ENCODE peak calls at places on chromosome 17, in eight cellular contexts. One of them, this sample, is unnamed.

GRCh38 chr17:376936-377863 is 24.6 kb upstream of the RPH3AL start:
- DNase-seq in stomach: no peak
- DNase-seq in endodermal cell: no peak
- DNase-seq in dorsolateral prefrontal cortex: no peak
- DNase-seq in ovary: no peak
- DNase-seq in IMR-90: peak; percentile 14
- DNase-seq in heart left ventricle: peak; percentile 66
- DNase-seq in astrocyte of the spinal cord: no peak
- DNase-seq in this sample: no peak

GRCh38 chr17:81814748-81815645 is 11.0 kb downstream of the GCGR start:
- DNase-seq in astrocyte of the spinal cord: no peak
- DNase-seq in IMR-90: no peak
- DNase-seq in stomach: no peak
- DNase-seq in dorsolateral prefrontal cortex: no peak
- DNase-seq in endodermal cell: no peak
- DNase-seq in heart left ventricle: no peak
- DNase-seq in ovary: no peak
- DNase-seq in this sample: no peak

GRCh38 chr17:17822189-17822978 is 14.4 kb downstream of the SREBF1 start:
- DNase-seq in heart left ventricle: peak; percentile 84
- DNase-seq in astrocyte of the spinal cord: peak; percentile 91
- DNase-seq in ovary: peak; percentile 75
- DNase-seq in dorsolateral prefrontal cortex: peak; percentile 93
- DNase-seq in stomach: peak; percentile 68
- DNase-seq in IMR-90: peak; percentile 87
- DNase-seq in endodermal cell: no peak
- DNase-seq in this sample: no peak

GRCh38 chr17:47239663-47240374 is 13.8 kb upstream of the ITGB3 start:
- DNase-seq in IMR-90: peak; percentile 98
- DNase-seq in astrocyte of the spinal cord: peak; percentile 95
- DNase-seq in ovary: peak; percentile 58
- DNase-seq in endodermal cell: no peak
- DNase-seq in heart left ventricle: peak; percentile 81
- DNase-seq in dorsolateral prefrontal cortex: no peak
- DNase-seq in stomach: peak; percentile 50
- DNase-seq in this sample: peak; percentile 92

GRCh38 chr17:5035356-5035755 is at the start of gene SLC52A1:
- DNase-seq in stomach: no peak
- DNase-seq in ovary: no peak
- DNase-seq in heart left ventricle: no peak
- DNase-seq in IMR-90: no peak
- DNase-seq in dorsolateral prefrontal cortex: no peak
- DNase-seq in astrocyte of the spinal cord: no peak
- DNase-seq in endodermal cell: peak; percentile 81
- DNase-seq in this sample: peak; percentile 43

GRCh38 chr17:17740627-17741237 is 59.5 kb downstream of the RAI1 start:
- DNase-seq in astrocyte of the spinal cord: peak; percentile 31
- DNase-seq in IMR-90: no peak
- DNase-seq in stomach: no peak
- DNase-seq in dorsolateral prefrontal cortex: no peak
- DNase-seq in endodermal cell: peak; percentile 77
- DNase-seq in ovary: peak; percentile 57
- DNase-seq in heart left ventricle: no peak
- DNase-seq in this sample: peak; percentile 52

GRCh38 chr17:17675925-17676534 is 5.2 kb upstream of the RAI1 start:
- DNase-seq in dorsolateral prefrontal cortex: no peak
- DNase-seq in stomach: no peak
- DNase-seq in IMR-90: peak; percentile 52
- DNase-seq in ovary: no peak
- DNase-seq in endodermal cell: peak; percentile 72
- DNase-seq in heart left ventricle: no peak
- DNase-seq in astrocyte of the spinal cord: no peak
- DNase-seq in this sample: peak; percentile 96

GRCh38 chr17:75315541-75316243 is 26.5 kb upstream of the SLC25A19 start:
- DNase-seq in heart left ventricle: no peak
- DNase-seq in dorsolateral prefrontal cortex: no peak
- DNase-seq in IMR-90: peak; percentile 47
- DNase-seq in stomach: no peak
- DNase-seq in astrocyte of the spinal cord: no peak
- DNase-seq in ovary: no peak
- DNase-seq in endodermal cell: no peak
- DNase-seq in this sample: no peak

GRCh38 chr17:52030096-52030495 is 128.4 kb downstream of the CA10 start:
- DNase-seq in endodermal cell: no peak
- DNase-seq in IMR-90: no peak
- DNase-seq in dorsolateral prefrontal cortex: no peak
- DNase-seq in heart left ventricle: no peak
- DNase-seq in stomach: no peak
- DNase-seq in astrocyte of the spinal cord: no peak
- DNase-seq in ovary: no peak
- DNase-seq in this sample: no peak

GRCh38 chr17:77178050-77178449 is 37.3 kb downstream of the SEC14L1 start:
- DNase-seq in heart left ventricle: no peak
- DNase-seq in dorsolateral prefrontal cortex: no peak
- DNase-seq in ovary: no peak
- DNase-seq in IMR-90: no peak
- DNase-seq in endodermal cell: no peak
- DNase-seq in astrocyte of the spinal cord: no peak
- DNase-seq in stomach: no peak
- DNase-seq in this sample: no peak

GRCh38 chr17:16920628-16921020 is 51.3 kb downstream of the TNFRSF13B start:
- DNase-seq in ovary: no peak
- DNase-seq in endodermal cell: peak; percentile 43
- DNase-seq in astrocyte of the spinal cord: no peak
- DNase-seq in IMR-90: no peak
- DNase-seq in heart left ventricle: no peak
- DNase-seq in dorsolateral prefrontal cortex: peak; percentile 15
- DNase-seq in stomach: no peak
- DNase-seq in this sample: no peak

GRCh38 chr17:78655251-78655940 is 78.2 kb upstream of the DNAH17 start:
- DNase-seq in endodermal cell: peak; percentile 33
- DNase-seq in IMR-90: no peak
- DNase-seq in stomach: no peak
- DNase-seq in dorsolateral prefrontal cortex: no peak
- DNase-seq in ovary: no peak
- DNase-seq in astrocyte of the spinal cord: no peak
- DNase-seq in heart left ventricle: no peak
- DNase-seq in this sample: no peak

GRCh38 chr17:45973099-45973838 is 25.8 kb upstream of the STH start:
- DNase-seq in stomach: peak; percentile 76
- DNase-seq in heart left ventricle: no peak
- DNase-seq in ovary: no peak
- DNase-seq in endodermal cell: no peak
- DNase-seq in IMR-90: no peak
- DNase-seq in astrocyte of the spinal cord: no peak
- DNase-seq in dorsolateral prefrontal cortex: no peak
- DNase-seq in this sample: peak; percentile 73

GRCh38 chr17:36885761-36886365 is 51.4 kb upstream of the LHX1 start:
- DNase-seq in ovary: no peak
- DNase-seq in IMR-90: no peak
- DNase-seq in heart left ventricle: no peak
- DNase-seq in dorsolateral prefrontal cortex: no peak
- DNase-seq in stomach: no peak
- DNase-seq in astrocyte of the spinal cord: no peak
- DNase-seq in endodermal cell: no peak
- DNase-seq in this sample: no peak

DNA sequence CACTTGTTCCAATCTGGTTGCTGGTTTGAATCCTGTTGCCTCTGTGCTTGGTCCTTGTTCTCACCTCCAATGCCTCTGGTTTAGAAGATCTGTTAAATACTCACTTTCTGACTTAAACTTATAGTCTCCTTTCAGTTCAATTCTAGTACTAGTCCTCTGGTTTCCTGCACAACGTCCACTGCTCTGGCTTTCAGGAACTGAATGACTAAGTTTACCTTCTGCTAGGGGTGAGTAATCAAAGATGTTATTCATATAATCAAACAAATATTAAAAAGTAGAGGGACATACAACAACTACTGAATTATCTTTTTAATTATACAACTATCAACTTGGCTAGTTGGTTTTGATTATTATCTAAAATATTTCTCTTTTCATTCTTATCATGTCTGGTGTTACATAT is 496.4 kb upstream of the TOM1L1 start:
- DNase-seq in heart left ventricle: no peak
- DNase-seq in dorsolateral prefrontal cortex: no peak
- DNase-seq in astrocyte of the spinal cord: no peak
- DNase-seq in stomach: no peak
- DNase-seq in endodermal cell: no peak
- DNase-seq in ovary: no peak
- DNase-seq in IMR-90: no peak
- DNase-seq in this sample: peak; percentile 27
- H3K4me3 ChIP-seq in heart left ventricle: no peak overlapping the region
- H3K4me3 ChIP-seq in dorsolateral prefrontal cortex: no peak overlapping the region
- H3K4me3 ChIP-seq in astrocyte of the spinal cord: no peak overlapping the region
- H3K4me3 ChIP-seq in stomach: no peak overlapping the region
- H3K4me3 ChIP-seq in endodermal cell: no peak overlapping the region
- H3K4me3 ChIP-seq in ovary: no peak overlapping the region
- H3K4me3 ChIP-seq in IMR-90: no peak overlapping the region
- H3K4me3 ChIP-seq in this sample: no peak overlapping the region

GRCh38 chr17:68662037-68662432 is 60.9 kb upstream of the FAM20A start:
- DNase-seq in dorsolateral prefrontal cortex: no peak
- DNase-seq in IMR-90: no peak
- DNase-seq in stomach: no peak
- DNase-seq in heart left ventricle: no peak
- DNase-seq in ovary: no peak
- DNase-seq in endodermal cell: no peak
- DNase-seq in astrocyte of the spinal cord: no peak
- DNase-seq in this sample: no peak

GRCh38 chr17:68661265-68662036 is 60.3 kb upstream of the FAM20A start:
- DNase-seq in ovary: no peak
- DNase-seq in stomach: no peak
- DNase-seq in heart left ventricle: no peak
- DNase-seq in endodermal cell: no peak
- DNase-seq in astrocyte of the spinal cord: no peak
- DNase-seq in IMR-90: no peak
- DNase-seq in dorsolateral prefrontal cortex: no peak
- DNase-seq in this sample: no peak

GRCh38 chr17:68660302-68660701 is 59.1 kb upstream of the FAM20A start:
- DNase-seq in astrocyte of the spinal cord: no peak
- DNase-seq in ovary: no peak
- DNase-seq in dorsolateral prefrontal cortex: no peak
- DNase-seq in IMR-90: no peak
- DNase-seq in stomach: no peak
- DNase-seq in endodermal cell: no peak
- DNase-seq in heart left ventricle: no peak
- DNase-seq in this sample: no peak

GRCh38 chr17:68665373-68665772 is 64.2 kb upstream of the FAM20A start:
- DNase-seq in stomach: no peak
- DNase-seq in IMR-90: no peak
- DNase-seq in astrocyte of the spinal cord: no peak
- DNase-seq in dorsolateral prefrontal cortex: no peak
- DNase-seq in endodermal cell: no peak
- DNase-seq in ovary: no peak
- DNase-seq in heart left ventricle: no peak
- DNase-seq in this sample: no peak
- TF ChIP-seq CTCF in stomach: no peak
- TF ChIP-seq CTCF in IMR-90: no peak
- TF ChIP-seq CTCF in astrocyte of the spinal cord: no peak
- TF ChIP-seq CTCF in dorsolateral prefrontal cortex: no peak
- TF ChIP-seq CTCF in endodermal cell: no peak
- TF ChIP-seq CTCF in ovary: no peak
- TF ChIP-seq CTCF in heart left ventricle: no peak
- TF ChIP-seq CTCF in this sample: no peak

GRCh38 chr17:7610641-7611040 is 4.1 kb downstream of the FXR2 start:
- DNase-seq in stomach: no peak
- DNase-seq in astrocyte of the spinal cord: no peak
- DNase-seq in endodermal cell: no peak
- DNase-seq in IMR-90: no peak
- DNase-seq in ovary: no peak
- DNase-seq in dorsolateral prefrontal cortex: no peak
- DNase-seq in heart left ventricle: no peak
- DNase-seq in this sample: no peak

GRCh38 chr17:7612294-7612640 is 2.4 kb downstream of the FXR2 start:
- DNase-seq in stomach: no peak
- DNase-seq in endodermal cell: no peak
- DNase-seq in astrocyte of the spinal cord: no peak
- DNase-seq in IMR-90: no peak
- DNase-seq in dorsolateral prefrontal cortex: no peak
- DNase-seq in heart left ventricle: no peak
- DNase-seq in ovary: no peak
- DNase-seq in this sample: no peak

GRCh38 chr17:7611635-7612293 is 2.9 kb downstream of the FXR2 start:
- DNase-seq in IMR-90: no peak
- DNase-seq in heart left ventricle: no peak
- DNase-seq in endodermal cell: no peak
- DNase-seq in ovary: no peak
- DNase-seq in stomach: no peak
- DNase-seq in dorsolateral prefrontal cortex: no peak
- DNase-seq in astrocyte of the spinal cord: no peak
- DNase-seq in this sample: no peak

DNA sequence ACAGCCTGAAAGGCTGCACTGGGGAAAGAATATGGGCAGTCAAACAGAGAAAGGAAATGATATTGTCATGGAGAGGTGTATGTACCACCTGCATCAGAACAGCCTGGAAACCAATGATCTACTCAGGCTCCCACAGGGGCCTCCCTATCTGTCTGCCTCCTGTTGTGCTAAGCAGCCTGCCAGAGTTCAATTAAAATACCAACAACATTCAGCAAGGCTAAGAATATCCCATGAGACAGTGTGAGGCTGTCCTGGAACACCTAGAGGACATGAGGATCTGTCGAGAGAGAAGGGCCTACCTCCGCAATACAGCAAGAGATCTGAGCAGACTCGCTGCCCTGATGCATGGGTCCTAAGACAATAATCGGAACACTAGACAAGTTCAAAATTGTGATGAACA is 8.4 kb downstream of the FXR2 start:
- DNase-seq in stomach: no peak
- DNase-seq in astrocyte of the spinal cord: no peak
- DNase-seq in ovary: no peak
- DNase-seq in IMR-90: no peak
- DNase-seq in endodermal cell: no peak
- DNase-seq in heart left ventricle: no peak
- DNase-seq in dorsolateral prefrontal cortex: no peak
- DNase-seq in this sample: no peak
- H3K4me3 ChIP-seq in stomach: no peak overlapping the region
- H3K4me3 ChIP-seq in astrocyte of the spinal cord: no peak overlapping the region
- H3K4me3 ChIP-seq in ovary: no peak overlapping the region
- H3K4me3 ChIP-seq in IMR-90: no peak overlapping the region
- H3K4me3 ChIP-seq in endodermal cell: no peak overlapping the region
- H3K4me3 ChIP-seq in heart left ventricle: no peak overlapping the region
- H3K4me3 ChIP-seq in dorsolateral prefrontal cortex: no peak overlapping the region
- H3K4me3 ChIP-seq in this sample: no peak overlapping the region

DNA sequence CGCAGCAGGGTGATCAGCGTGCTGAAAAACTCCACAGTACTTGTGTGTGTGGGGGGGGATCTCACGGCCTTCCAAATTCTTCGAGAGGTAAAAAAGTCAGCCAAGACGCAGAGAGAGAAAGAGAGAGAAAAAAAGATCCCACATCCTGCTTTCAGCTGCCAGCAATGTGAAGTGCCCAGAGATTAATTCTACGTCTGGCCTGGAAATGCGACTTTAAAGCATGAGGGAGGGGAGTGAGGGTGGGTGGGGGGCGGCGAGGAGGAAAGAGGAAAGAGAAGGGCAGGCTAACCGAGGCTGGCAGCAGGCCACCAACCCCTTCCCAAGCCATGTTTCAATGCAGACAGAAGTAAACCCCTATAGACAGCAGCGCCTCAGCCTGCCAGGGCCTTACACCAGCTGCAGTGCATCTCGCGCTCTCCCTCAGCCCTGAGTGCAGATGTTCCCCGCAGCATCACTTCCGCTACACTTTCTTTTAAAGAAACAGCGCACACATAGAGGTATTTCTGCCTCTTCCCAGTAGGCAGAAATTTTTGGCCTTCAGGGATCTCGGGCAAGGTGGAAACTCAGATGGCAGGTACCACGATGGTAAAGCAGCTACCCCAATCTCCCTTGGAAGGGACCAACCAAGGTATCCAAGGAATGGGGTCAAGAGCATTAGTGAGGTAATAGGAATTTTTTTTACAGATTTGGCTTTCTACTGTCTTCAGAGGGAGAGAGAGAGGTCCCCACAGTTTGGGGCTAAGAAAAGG is 87.8 kb downstream of the SMG6 start:
- DNase-seq in heart left ventricle: peak; percentile 84
- DNase-seq in ovary: peak; percentile 80
- DNase-seq in astrocyte of the spinal cord: peak; percentile 96
- DNase-seq in IMR-90: peak; percentile 94
- DNase-seq in stomach: peak; percentile 57
- DNase-seq in endodermal cell: peak; percentile 78
- DNase-seq in dorsolateral prefrontal cortex: peak; percentile 65
- DNase-seq in this sample: peak; percentile 58
- TF ChIP-seq CTCF in heart left ventricle: no peak
- TF ChIP-seq CTCF in ovary: no peak
- TF ChIP-seq CTCF in astrocyte of the spinal cord: no peak
- TF ChIP-seq CTCF in IMR-90: no peak
- TF ChIP-seq CTCF in stomach: no peak
- TF ChIP-seq CTCF in endodermal cell: no peak
- TF ChIP-seq CTCF in dorsolateral prefrontal cortex: no peak
- TF ChIP-seq CTCF in this sample: no peak

This sample was measured in epithelial cell of esophagus.